ENCODE peak calls at places on chromosomes 6 and 20, in four cellular contexts. One of them, this sample, is unnamed.

GRCh38 chr20:31522756-31523155 is 8.5 kb downstream of the HM13 start:
- DNase-seq in GM23248: no peak
- DNase-seq in GM23338: no peak
- DNase-seq in bronchial epithelial cell: no peak
- DNase-seq in this sample: no peak

GRCh38 chr20:6122111-6122872 is 538 bp downstream of the FERMT1 start:
- DNase-seq in GM23248: peak; percentile 46
- DNase-seq in GM23338: peak; percentile 66
- DNase-seq in bronchial epithelial cell: peak; percentile 98
- DNase-seq in this sample: no peak

GRCh38 chr6:167146173-167146572 is 11.6 kb downstream of the GPR31 start:
- DNase-seq in GM23248: no peak
- DNase-seq in GM23338: no peak
- DNase-seq in bronchial epithelial cell: no peak
- DNase-seq in this sample: no peak

GRCh38 chr6:152975204-152975915 is 7.5 kb downstream of the FBXO5 start:
- DNase-seq in GM23248: no peak
- DNase-seq in GM23338: no peak
- DNase-seq in bronchial epithelial cell: no peak
- DNase-seq in this sample: no peak

GRCh38 chr6:7617954-7618764 is 28.2 kb downstream of the SNRNP48 start:
- DNase-seq in GM23248: peak; percentile 94
- DNase-seq in GM23338: no peak
- DNase-seq in bronchial epithelial cell: peak; percentile 76
- DNase-seq in this sample: no peak

GRCh38 chr6:34389034-34389433 is 3.4 kb downstream of the NUDT3 start:
- DNase-seq in GM23248: no peak
- DNase-seq in GM23338: peak; percentile 8
- DNase-seq in bronchial epithelial cell: no peak
- DNase-seq in this sample: no peak

GRCh38 chr6:156912431-156912830 is 135.3 kb downstream of the ARID1B start:
- DNase-seq in GM23248: no peak
- DNase-seq in GM23338: peak; percentile 60
- DNase-seq in bronchial epithelial cell: no peak
- DNase-seq in this sample: no peak

GRCh38 chr6:134674562-134674961 is 275.3 kb downstream of the ALDH8A1 start:
- DNase-seq in GM23248: no peak
- DNase-seq in GM23338: no peak
- DNase-seq in bronchial epithelial cell: no peak
- DNase-seq in this sample: no peak

GRCh38 chr6:119524410-119524809 is 174.8 kb upstream of the MAN1A1 start:
- DNase-seq in GM23248: no peak
- DNase-seq in GM23338: no peak
- DNase-seq in bronchial epithelial cell: no peak
- DNase-seq in this sample: no peak

GRCh38 chr6:145704153-145704781 is 31.1 kb downstream of the EPM2A start:
- DNase-seq in GM23248: peak; percentile 56
- DNase-seq in GM23338: peak; percentile 32
- DNase-seq in bronchial epithelial cell: peak; percentile 24
- DNase-seq in this sample: no peak

GRCh38 chr6:37061157-37061804 is 55.8 kb downstream of the FGD2 start:
- DNase-seq in GM23248: no peak
- DNase-seq in GM23338: no peak
- DNase-seq in bronchial epithelial cell: no peak
- DNase-seq in this sample: no peak

GRCh38 chr6:84645563-84646266 is 118.7 kb downstream of the TBX18 start:
- DNase-seq in GM23248: peak; percentile 87
- DNase-seq in GM23338: no peak
- DNase-seq in bronchial epithelial cell: peak; percentile 86
- DNase-seq in this sample: no peak

GRCh38 chr6:168318579-168319278 is 848 bp downstream of the DACT2 start:
- DNase-seq in GM23248: no peak
- DNase-seq in GM23338: no peak
- DNase-seq in bronchial epithelial cell: no peak
- DNase-seq in this sample: no peak

GRCh38 chr20:14580426-14581074 is 243.1 kb upstream of the FLRT3 start:
- DNase-seq in GM23248: no peak
- DNase-seq in GM23338: no peak
- DNase-seq in bronchial epithelial cell: peak; percentile 56
- DNase-seq in this sample: no peak

GRCh38 chr6:33008944-33009861 is at the start of gene HLA-DOA:
- DNase-seq in GM23248: peak; percentile 23
- DNase-seq in GM23338: peak; percentile 97
- DNase-seq in bronchial epithelial cell: no peak
- DNase-seq in this sample: peak; percentile 19

GRCh38 chr6:6884193-6884627 is 223.6 kb upstream of the RREB1 start:
- DNase-seq in GM23248: peak; percentile 53
- DNase-seq in GM23338: no peak
- DNase-seq in bronchial epithelial cell: peak; percentile 38
- DNase-seq in this sample: no peak

GRCh38 chr6:117136702-117137101 is 128.7 kb upstream of the VGLL2 start:
- DNase-seq in GM23248: no peak
- DNase-seq in GM23338: no peak
- DNase-seq in bronchial epithelial cell: no peak
- DNase-seq in this sample: no peak

GRCh38 chr6:144013486-144013909 is 5.4 kb upstream of the PLAGL1 start:
- DNase-seq in GM23248: peak; percentile 88
- DNase-seq in GM23338: peak; percentile 93
- DNase-seq in bronchial epithelial cell: peak; percentile 58
- DNase-seq in this sample: peak; percentile 76

GRCh38 chr6:25035451-25036435 is 100.0 kb upstream of the RIPOR2 start:
- DNase-seq in GM23248: no peak
- DNase-seq in GM23338: no peak
- DNase-seq in bronchial epithelial cell: no peak
- DNase-seq in this sample: no peak

GRCh38 chr6:75317503-75318206 is 33.1 kb upstream of the TMEM30A start:
- DNase-seq in GM23248: peak; percentile 60
- DNase-seq in GM23338: peak; percentile 54
- DNase-seq in bronchial epithelial cell: no peak
- DNase-seq in this sample: no peak

This sample was measured in endothelial cell.